ENCODE peak calls at places on chromosome 10, in seven cellular contexts. U, B, A, R, Z, D and Y are unnamed samples.

GRCh38 chr10:19730071-19730470 is 86.2 kb upstream of the PLXDC2 start:
- DNase-seq in U (no peak), A (no peak), Z (peak), D (peak), B (no peak), R (no peak), Y (no peak)

GRCh38 chr10:116382290-116382689 is 45.4 kb upstream of the PNLIPRP3 start:
- DNase-seq in B (no peak), U (no peak), A (no peak), Z (no peak), R (no peak), D (no peak), Y (no peak)

GRCh38 chr10:62015994-62016393 is 114.5 kb downstream of the ARID5B start:
- DNase-seq in R (no peak), D (no peak), B (no peak), A (no peak), U (no peak), Z (no peak), Y (no peak)

GRCh38 chr10:44186150-44186549 is 198.7 kb downstream of the CXCL12 start:
- DNase-seq in A (no peak), B (no peak), Z (no peak), D (no peak), U (no peak), R (no peak), Y (no peak)

GRCh38 chr10:5509691-5510090 is 10.3 kb upstream of the CALML5 start:
- DNase-seq in B (no peak), U (no peak), R (no peak), A (no peak), D (no peak), Z (no peak), Y (no peak)

GRCh38 chr10:118926018-118926417 is 103.5 kb upstream of the NANOS1 start:
- DNase-seq in U (no peak), R (no peak), B (no peak), D (no peak), A (no peak), Z (no peak), Y (no peak)

GRCh38 chr10:22554481-22555182 is 159.7 kb downstream of the PIP4K2A start:
- DNase-seq in U (peak), R (no peak), B (no peak), D (peak), Z (no peak), A (no peak), Y (peak)

GRCh38 chr10:33376976-33377657 is 42.6 kb upstream of the NRP1 start:
- DNase-seq in B (no peak), Z (peak), A (no peak), D (peak), U (no peak), R (no peak), Y (no peak)

GRCh38 chr10:131997366-131998049 is 15.8 kb upstream of the BNIP3 start:
- DNase-seq in R (peak), Z (no peak), D (no peak), U (peak), A (no peak), B (no peak), Y (no peak)

GRCh38 chr10:61157182-61157581 is 213.2 kb upstream of the RHOBTB1 start:
- DNase-seq in D (no peak), U (no peak), Z (no peak), A (no peak), B (no peak), R (no peak), Y (no peak)

GRCh38 chr10:78248651-78249464 is 215.2 kb downstream of the RPS24 start:
- DNase-seq in D (peak), A (no peak), R (no peak), Z (no peak), B (no peak), U (peak), Y (peak)

GRCh38 chr10:14758994-14759664 is 15.6 kb downstream of the FAM107B start:
- DNase-seq in Z (no peak), R (no peak), B (no peak), D (no peak), U (no peak), A (no peak), Y (no peak)

GRCh38 chr10:74343804-74344203 is 192.8 kb downstream of the ADK start:
- DNase-seq in Z (no peak), D (no peak), U (no peak), B (no peak), R (no peak), A (no peak), Y (no peak)

GRCh38 chr10:23171232-23171876 is 20.8 kb upstream of the PTF1A start:
- DNase-seq in Z (peak), D (no peak), U (no peak), A (peak), R (no peak), B (no peak), Y (peak)

GRCh38 chr10:3095373-3096139 is 28.2 kb downstream of the PFKP start:
- DNase-seq in R (no peak), Z (peak), U (peak), B (no peak), A (peak), D (peak), Y (no peak)

GRCh38 chr10:47030191-47030698 is 119.0 kb downstream of the PTPN20 start:
- DNase-seq in U (no peak), R (no peak), A (no peak), D (no peak), Z (no peak), B (peak), Y (peak)

GRCh38 chr10:6200588-6201510 is 1.9 kb upstream of the PFKFB3 start:
- DNase-seq in U (peak), Z (peak), B (peak), D (no peak), A (peak), R (no peak), Y (no peak)

GRCh38 chr10:6124666-6125065 is 35.8 kb downstream of the RBM17 start:
- DNase-seq in U (peak), Z (no peak), A (no peak), D (no peak), B (no peak), R (no peak), Y (peak)

GRCh38 chr10:20970044-20970443 is 72.9 kb upstream of the NEBL start:
- DNase-seq in D (no peak), A (no peak), B (no peak), U (no peak), Z (no peak), R (no peak), Y (no peak)

GRCh38 chr10:26095781-26096180 is 120.8 kb upstream of the GAD2 start:
- DNase-seq in U (no peak), B (no peak), A (no peak), D (no peak), Z (no peak), R (no peak), Y (no peak)

GRCh38 chr10:129725011-129725410 is 239.1 kb downstream of the EBF3 start:
- DNase-seq in B (no peak), U (no peak), Z (no peak), A (no peak), D (no peak), R (no peak), Y (no peak)

GRCh38 chr10:61812052-61812721 is 89.3 kb upstream of the ARID5B start:
- DNase-seq in R (no peak), Z (no peak), B (no peak), A (no peak), U (no peak), D (no peak), Y (no peak)

GRCh38 chr10:13816195-13816926 is 229.6 kb downstream of the PRPF18 start:
- DNase-seq in B (no peak), A (no peak), R (no peak), Z (no peak), D (peak), U (peak), Y (no peak)

GRCh38 chr10:59582779-59583178 is 126.9 kb downstream of the SLC16A9 start:
- DNase-seq in D (no peak), Z (no peak), R (no peak), A (no peak), B (no peak), U (no peak), Y (no peak)

GRCh38 chr10:99958287-99958686 is 51.5 kb downstream of the DNMBP start:
- DNase-seq in Z (no peak), D (no peak), R (no peak), B (no peak), A (no peak), U (no peak), Y (no peak)

GRCh38 chr10:77922551-77923179 is 3.9 kb downstream of the DLG5 start:
- DNase-seq in A (no peak), B (no peak), D (no peak), Z (no peak), R (no peak), U (no peak), Y (no peak)

GRCh38 chr10:89649051-89649450 is 4.0 kb upstream of the PANK1 start:
- DNase-seq in A (no peak), D (no peak), B (no peak), U (no peak), Z (no peak), R (no peak), Y (no peak)

GRCh38 chr10:113665806-113666354 is 2.0 kb upstream of the NRAP start:
- DNase-seq in A (no peak), Z (no peak), D (peak), U (no peak), R (no peak), B (no peak), Y (no peak)

GRCh38 chr10:124072541-124072940 is 20.9 kb downstream of the CHST15 start:
- DNase-seq in D (no peak), A (no peak), R (no peak), Z (no peak), U (no peak), B (no peak), Y (no peak)

GRCh38 chr10:130352291-130352645 is 216.1 kb downstream of the GLRX3 start:
- DNase-seq in Z (no peak), U (no peak), A (no peak), B (no peak), R (no peak), D (no peak), Y (no peak)

GRCh38 chr10:19200211-19200610 is 151.6 kb downstream of the MALRD1 start:
- DNase-seq in A (no peak), Z (no peak), B (no peak), D (no peak), U (no peak), R (no peak), Y (no peak)

GRCh38 chr10:99532687-99533495 is at the start of gene NKX2-3:
- DNase-seq in Z (no peak), B (peak), D (no peak), A (peak), R (peak), U (no peak), Y (no peak)

GRCh38 chr10:71222541-71223364 is 10.4 kb downstream of the UNC5B start:
- DNase-seq in B (no peak), D (no peak), R (peak), Z (no peak), U (no peak), A (no peak), Y (peak)

GRCh38 chr10:87842220-87842641 is 21.1 kb downstream of the KLLN start:
- DNase-seq in B (no peak), A (no peak), D (no peak), R (no peak), Z (no peak), U (no peak), Y (no peak)

GRCh38 chr10:10677479-10677878 is 340.2 kb upstream of the CELF2 start:
- DNase-seq in A (peak), B (peak), R (no peak), U (peak), D (peak), Z (peak), Y (peak)

GRCh38 chr10:122699796-122700466 is at the start of gene C10orf120:
- DNase-seq in D (no peak), A (no peak), Z (no peak), B (no peak), U (no peak), R (no peak), Y (no peak)